ENCODE peak calls at places on chromosomes 16 and 17, in seven cellular contexts. H is AG04450, P is hepatocyte, T is ascending aorta, B is MM.1S, V is sigmoid colon, X is endothelial cell of umbilical vein. Q is an unnamed sample.

GRCh38 chr17:41910701-41911391 is 7.9 kb downstream of the ACLY start:
- DNase-seq in X (no peak), V (no peak), P (no peak), T (no peak), B (no peak), H (peak), Q (no peak)

GRCh38 chr17:15649861-15650391 is 30.4 kb upstream of the FBXW10B start:
- DNase-seq in P (peak), T (peak), X (peak), B (no peak), H (no peak), V (peak), Q (peak)

GRCh38 chr16:14301150-14302030 is 230.3 kb downstream of the MRTFB start:
- DNase-seq in X (peak), B (peak), H (no peak), P (peak), T (no peak), V (peak), Q (no peak)

GRCh38 chr17:10171581-10171981 is 26.8 kb downstream of the GAS7 start:
- DNase-seq in B (no peak), H (no peak), P (no peak), X (no peak), V (no peak), T (no peak), Q (no peak)

GRCh38 chr16:27337024-27337423 is 23.2 kb downstream of the IL4R start:
- DNase-seq in X (no peak), T (no peak), V (no peak), B (no peak), H (no peak), P (no peak), Q (no peak)

GRCh38 chr17:46205975-46206374 is 12.7 kb upstream of the KANSL1 start:
- DNase-seq in P (no peak), B (no peak), X (no peak), V (no peak), H (no peak), T (no peak), Q (no peak)

GRCh38 chr17:42247734-42248133 is 28.5 kb downstream of the STAT5B start:
- DNase-seq in B (no peak), V (peak), H (peak), T (no peak), X (no peak), P (peak), Q (no peak)

GRCh38 chr16:55955845-55956244 is 80.7 kb upstream of the CES5A start:
- DNase-seq in P (no peak), T (no peak), H (no peak), X (no peak), V (peak), B (no peak), Q (no peak)

GRCh38 chr17:35801583-35802224 is 6.3 kb upstream of the MMP28 start:
- DNase-seq in V (peak), H (no peak), P (peak), T (peak), B (no peak), X (peak), Q (no peak)

GRCh38 chr17:37791434-37791833 is 46.6 kb upstream of the HNF1B start:
- DNase-seq in X (peak), T (no peak), B (peak), V (no peak), H (no peak), P (peak), Q (no peak)

GRCh38 chr17:31629696-31630470 is 229.2 kb downstream of the COPRS start:
- DNase-seq in T (no peak), X (no peak), V (no peak), H (peak), P (no peak), B (no peak), Q (no peak)

GRCh38 chr17:82287849-82288601 is 14.5 kb upstream of the CSNK1D start:
- DNase-seq in X (peak), T (no peak), H (peak), P (no peak), V (peak), B (no peak), Q (peak)

GRCh38 chr17:62627219-62627903 is at the start of gene MRC2:
- DNase-seq in T (peak), B (no peak), V (peak), P (peak), X (peak), H (peak), Q (peak)
- TF ChIP-seq CTCF in T (no peak), B (no peak), V (no peak), P (no peak), X (peak), H (peak), Q (no peak)

GRCh38 chr17:80793421-80793820 is 198.2 kb upstream of the CHMP6 start:
- DNase-seq in T (no peak), X (no peak), P (no peak), H (no peak), V (peak), B (no peak), Q (no peak)

GRCh38 chr17:80795090-80795609 is 196.5 kb upstream of the CHMP6 start:
- DNase-seq in P (no peak), B (no peak), X (no peak), T (no peak), V (peak), H (no peak), Q (no peak)

GRCh38 chr17:80795737-80796136 is 195.9 kb upstream of the CHMP6 start:
- DNase-seq in B (no peak), H (no peak), P (no peak), X (no peak), T (no peak), V (peak), Q (peak)

GRCh38 chr17:80793851-80794267 is 197.8 kb upstream of the CHMP6 start:
- DNase-seq in V (peak), P (no peak), X (peak), B (no peak), T (no peak), H (no peak), Q (no peak)

DNA sequence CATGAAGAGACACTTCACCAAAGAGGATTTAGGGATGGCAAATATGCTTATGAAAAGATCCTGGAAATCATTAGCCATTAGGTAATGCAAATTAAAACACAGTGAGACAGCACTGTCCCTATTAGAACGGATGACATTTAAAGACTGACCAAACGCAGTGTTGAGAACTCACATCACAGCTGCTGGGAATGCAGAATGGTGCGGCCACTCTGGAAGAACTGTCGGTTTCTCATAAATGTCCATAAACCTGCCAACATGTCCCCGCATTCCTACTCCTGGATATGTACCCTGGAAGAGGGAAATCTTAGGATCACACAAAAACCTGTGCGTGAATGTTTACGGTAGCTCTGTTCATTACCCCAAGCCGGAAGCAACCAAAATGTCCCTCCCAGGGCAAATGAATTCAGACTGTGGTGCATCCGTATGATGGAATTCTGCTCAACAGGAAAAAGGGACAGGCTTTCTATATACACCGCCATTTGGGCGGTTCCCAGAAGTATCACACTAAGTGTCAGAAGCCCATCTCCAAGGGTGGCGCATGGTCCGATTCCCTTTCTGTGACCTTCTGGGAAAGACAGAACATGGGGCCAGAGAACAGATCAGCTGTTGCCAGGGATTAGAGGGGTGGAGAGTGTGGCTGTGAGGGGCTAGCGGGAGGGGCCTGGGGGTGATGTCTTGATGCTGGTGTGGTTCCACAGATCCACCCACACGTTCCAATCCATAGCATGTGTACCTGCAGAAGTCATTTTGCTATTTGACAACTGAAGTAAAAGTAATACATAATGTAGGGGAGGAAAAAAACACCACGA is 197.2 kb upstream of the CHMP6 start:
- DNase-seq in P (no peak), V (peak), X (no peak), T (no peak), B (no peak), H (no peak), Q (no peak)
- H3K27ac ChIP-seq in P (peak), V (peak), X (no peak), T (no peak), B (no peak), H (peak), Q (no peak)

GRCh38 chr16:78811247-78811646 is 711.8 kb downstream of the WWOX start:
- DNase-seq in T (no peak), X (no peak), H (no peak), B (no peak), P (no peak), V (no peak), Q (no peak)
- H3K4me3 ChIP-seq in T (no peak), X (no peak), H (no peak), B (no peak), P (no peak), V (no peak), Q (no peak)

GRCh38 chr16:83205896-83206295 is 579.1 kb downstream of the CDH13 start:
- DNase-seq in B (no peak), X (no peak), H (no peak), T (no peak), P (no peak), V (no peak), Q (no peak)

GRCh38 chr16:83199012-83199411 is 572.2 kb downstream of the CDH13 start:
- DNase-seq in H (no peak), B (no peak), X (no peak), P (no peak), V (no peak), T (no peak), Q (no peak)

GRCh38 chr16:83200005-83200779 is 573.4 kb downstream of the CDH13 start:
- DNase-seq in V (no peak), H (no peak), B (no peak), X (no peak), T (no peak), P (no peak), Q (no peak)
- TF ChIP-seq CTCF in V (no peak), H (no peak), B (no peak), X (no peak), T (no peak), P (no peak), Q (no peak)

GRCh38 chr17:79039171-79039570 is 15.2 kb downstream of the C1QTNF1 start:
- DNase-seq in T (peak), B (no peak), X (no peak), V (peak), P (no peak), H (no peak), Q (no peak)
- H3K27ac ChIP-seq in T (peak), B (no peak), X (no peak), V (peak), P (no peak), H (peak), Q (no peak)

DNA sequence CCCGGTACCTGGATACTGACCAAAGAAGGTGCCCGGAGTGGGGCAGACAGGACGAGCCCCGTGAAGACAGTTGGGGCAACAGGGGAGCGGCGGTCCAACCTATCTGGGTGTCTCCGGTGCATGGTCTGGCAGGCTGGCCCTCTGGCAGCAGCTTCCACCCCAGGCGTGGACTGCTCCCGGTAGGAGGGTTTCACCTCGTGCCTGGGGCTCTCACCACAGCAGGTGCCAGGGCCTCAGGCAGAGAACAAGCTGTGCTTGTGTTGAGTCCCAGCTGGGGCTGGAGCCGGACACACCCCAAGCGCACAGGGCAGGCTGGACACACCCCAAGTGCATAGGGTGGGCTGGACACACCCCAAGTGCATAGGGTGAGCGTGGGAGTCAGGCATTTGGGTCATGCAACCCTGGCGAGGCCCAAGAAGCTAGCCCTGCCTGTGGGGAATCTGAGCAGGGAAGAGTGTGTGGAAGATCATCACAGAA is 1.5 kb upstream of the FBXL16 start:
- DNase-seq in P (no peak), H (no peak), V (no peak), B (no peak), X (no peak), T (no peak), Q (no peak)
- H3K4me3 ChIP-seq in P (no peak), H (no peak), V (no peak), B (no peak), X (no peak), T (no peak), Q (no peak)

GRCh38 chr17:21814776-21815175 is 122.5 kb downstream of the KCNJ18 start:
- DNase-seq in T (peak), V (no peak), P (no peak), H (no peak), B (no peak), X (no peak), Q (no peak)
- TF ChIP-seq CTCF in T (no peak), V (no peak), P (no peak), H (no peak), B (no peak), X (no peak), Q (no peak)

GRCh38 chr16:15973460-15973859 is 24.0 kb downstream of the ABCC1 start:
- DNase-seq in X (no peak), T (no peak), V (no peak), H (no peak), P (no peak), B (no peak), Q (no peak)
- H3K27ac ChIP-seq in X (no peak), T (peak), V (peak), H (no peak), P (no peak), B (no peak), Q (no peak)

GRCh38 chr17:62888148-62888547 is 77.9 kb upstream of the TANC2 start:
- DNase-seq in H (no peak), V (no peak), T (no peak), B (no peak), P (no peak), X (peak), Q (no peak)
- H3K4me3 ChIP-seq in H (no peak), V (no peak), T (no peak), B (no peak), P (no peak), X (no peak), Q (no peak)